ENCODE peak calls at places on chromosome 21, in nine cellular contexts. O, A, Y, B, E, C, G, K and U are unnamed samples.

GRCh38 chr21:41678016-41678935 is 88.6 kb downstream of the RIPK4 start:
- DNase-seq in B (peak; percentile 95), A (no peak), K (no peak), Y (no peak), E (no peak), O (peak; percentile 54), G (no peak), C (peak; percentile 60), U (no peak)

GRCh38 chr21:45632165-45632896 is 11.2 kb upstream of the PCBP3 start:
- DNase-seq in B (no peak), A (no peak), E (no peak), G (no peak), K (peak; percentile 47), Y (no peak), O (no peak), C (no peak), U (peak; percentile 71)

GRCh38 chr21:28216976-28217523 is 775.6 kb downstream of the LTN1 start:
- DNase-seq in K (no peak), Y (no peak), E (no peak), C (no peak), B (no peak), G (no peak), A (no peak), O (no peak), U (no peak)

GRCh38 chr21:41759214-41759840 is 7.5 kb downstream of the RIPK4 start:
- DNase-seq in G (no peak), C (peak; percentile 17), K (no peak), E (no peak), A (peak; percentile 54), B (peak; percentile 62), Y (no peak), O (no peak), U (no peak)

GRCh38 chr21:39788383-39788782 is 43.4 kb downstream of the IGSF5 start:
- DNase-seq in O (peak; percentile 71), A (peak; percentile 92), K (no peak), Y (peak; percentile 63), E (peak; percentile 82), B (peak; percentile 91), G (no peak), C (peak; percentile 84), U (no peak)

GRCh38 chr21:46069719-46070279 is 28.1 kb upstream of the COL6A2 start:
- DNase-seq in K (peak; percentile 74), A (peak; percentile 36), G (no peak), B (no peak), Y (no peak), C (no peak), O (no peak), E (no peak), U (peak; percentile 62)

GRCh38 chr21:14119038-14119437 is 91.7 kb downstream of the LIPI start:
- DNase-seq in K (no peak), E (no peak), G (no peak), C (peak; percentile 14), A (no peak), B (no peak), Y (no peak), O (no peak), U (no peak)

GRCh38 chr21:14863745-14864210 is 201.0 kb downstream of the NRIP1 start:
- DNase-seq in K (no peak), Y (no peak), G (no peak), C (peak; percentile 5), B (no peak), E (no peak), O (no peak), A (no peak), U (no peak)

GRCh38 chr21:40754466-40754865 is 92.5 kb downstream of the DSCAM start:
- DNase-seq in Y (no peak), G (no peak), B (no peak), K (no peak), C (no peak), E (no peak), O (peak; percentile 29), A (no peak), U (no peak)

GRCh38 chr21:45390121-45390751 is 14.7 kb upstream of the COL18A1 start:
- DNase-seq in Y (peak; percentile 37), C (no peak), O (no peak), E (no peak), B (no peak), G (no peak), A (no peak), K (peak; percentile 88), U (no peak)

GRCh38 chr21:39681845-39682244 is 63.1 kb upstream of the IGSF5 start:
- DNase-seq in K (no peak), A (no peak), C (no peak), Y (no peak), O (no peak), G (no peak), E (no peak), B (no peak), U (no peak)

GRCh38 chr21:32392299-32392879 is 423 bp downstream of the URB1 start:
- DNase-seq in C (peak; percentile 13), O (no peak), G (no peak), A (no peak), B (no peak), E (peak; percentile 25), K (no peak), Y (no peak), U (no peak)

GRCh38 chr21:35748683-35749314 is 311.5 kb downstream of the SETD4 start:
- DNase-seq in B (no peak), O (no peak), C (no peak), E (no peak), K (no peak), Y (no peak), A (no peak), G (no peak), U (no peak)

GRCh38 chr21:45723049-45723958 is 79.8 kb downstream of the PCBP3 start:
- DNase-seq in A (no peak), B (no peak), G (no peak), O (no peak), E (no peak), K (no peak), C (no peak), Y (peak; percentile 24), U (peak; percentile 76)

GRCh38 chr21:38346286-38346685 is 89.5 kb downstream of the KCNJ15 start:
- DNase-seq in C (no peak), K (no peak), A (no peak), O (no peak), Y (no peak), G (no peak), B (no peak), E (no peak), U (no peak)

GRCh38 chr21:34990842-34991241 is 58.3 kb downstream of the RUNX1 start:
- DNase-seq in K (no peak), C (no peak), B (no peak), Y (no peak), G (no peak), O (no peak), A (no peak), E (no peak), U (no peak)

GRCh38 chr21:28752131-28752530 is 240.5 kb downstream of the LTN1 start:
- DNase-seq in A (no peak), G (no peak), K (no peak), C (no peak), B (no peak), O (no peak), Y (no peak), E (no peak), U (no peak)

GRCh38 chr21:28207776-28208175 is 784.9 kb downstream of the LTN1 start:
- DNase-seq in E (no peak), B (no peak), Y (no peak), C (peak; percentile 18), K (no peak), O (no peak), G (no peak), A (no peak), U (no peak)

GRCh38 chr21:45507523-45507875 is 34.7 kb downstream of the SLC19A1 start:
- DNase-seq in G (no peak), B (no peak), Y (no peak), E (no peak), A (no peak), C (no peak), O (no peak), K (no peak), U (no peak)

GRCh38 chr21:46459356-46460112 is 843 bp downstream of the DIP2A start:
- DNase-seq in C (peak; percentile 21), Y (peak; percentile 78), E (no peak), K (peak; percentile 89), G (no peak), B (no peak), A (peak; percentile 60), O (no peak), U (no peak)

GRCh38 chr21:45109831-45110492 is 35.6 kb downstream of the ADARB1 start:
- DNase-seq in Y (no peak), E (no peak), K (no peak), C (no peak), G (no peak), A (no peak), O (peak; percentile 85), B (peak; percentile 64), U (no peak)

GRCh38 chr21:35226960-35227741 is 178.0 kb upstream of the RUNX1 start:
- DNase-seq in E (no peak), G (peak; percentile 29), Y (no peak), O (peak; percentile 92), K (no peak), B (no peak), A (no peak), C (no peak), U (no peak)

GRCh38 chr21:41398251-41398650 is 27.8 kb upstream of the MX1 start:
- DNase-seq in K (no peak), Y (no peak), B (no peak), A (no peak), O (no peak), C (no peak), E (no peak), G (no peak), U (no peak)

GRCh38 chr21:34528131-34528561 is 16.1 kb upstream of the KCNE1 start:
- DNase-seq in E (no peak), O (no peak), C (no peak), B (no peak), K (no peak), Y (no peak), G (no peak), A (no peak), U (no peak)